ENCODE peak calls at places on chromosomes 2 and 18, in five cellular contexts. One of them, this sample, is unnamed. For H4K20me1, the result is how much of the 10 kb centered on the place peaks cover.

GRCh38 chr18:23182606-23183005 is 47.3 kb downstream of the CABLES1 start:
- DNase-seq in HCT116: no peak
- DNase-seq in SK-N-SH: no peak
- DNase-seq in MM.1S: no peak
- DNase-seq in GM23248: no peak
- DNase-seq in this sample: no peak

GRCh38 chr2:109375656-109376055 is 238.1 kb downstream of the SEPTIN10 start:
- DNase-seq in HCT116: no peak
- DNase-seq in MM.1S: no peak
- DNase-seq in SK-N-SH: no peak
- DNase-seq in GM23248: no peak
- DNase-seq in this sample: no peak

GRCh38 chr2:176281267-176281666 is 12.0 kb downstream of the MTX2 start:
- DNase-seq in GM23248: peak
- DNase-seq in MM.1S: no peak
- DNase-seq in HCT116: no peak
- DNase-seq in SK-N-SH: no peak
- DNase-seq in this sample: no peak

GRCh38 chr2:46601328-46601963 is 122.1 kb downstream of the TMEM247 start:
- DNase-seq in GM23248: peak
- DNase-seq in SK-N-SH: peak
- DNase-seq in MM.1S: peak
- DNase-seq in HCT116: no peak
- DNase-seq in this sample: peak

GRCh38 chr2:133888816-133889215 is 320.6 kb upstream of the NCKAP5 start:
- DNase-seq in GM23248: no peak
- DNase-seq in HCT116: no peak
- DNase-seq in SK-N-SH: no peak
- DNase-seq in MM.1S: no peak
- DNase-seq in this sample: no peak

GRCh38 chr18:21740724-21741510 is at the start of gene MIB1:
- DNase-seq in GM23248: peak
- DNase-seq in SK-N-SH: peak
- DNase-seq in MM.1S: no peak
- DNase-seq in HCT116: peak
- DNase-seq in this sample: peak

GRCh38 chr2:238251986-238252385 is 12.1 kb upstream of the HES6 start:
- DNase-seq in GM23248: no peak
- DNase-seq in SK-N-SH: no peak
- DNase-seq in HCT116: no peak
- DNase-seq in MM.1S: no peak
- DNase-seq in this sample: no peak

GRCh38 chr2:127645395-127646291 is at the start of gene GPR17:
- DNase-seq in SK-N-SH: no peak
- DNase-seq in MM.1S: no peak
- DNase-seq in HCT116: no peak
- DNase-seq in GM23248: no peak
- DNase-seq in this sample: no peak

GRCh38 chr2:30777662-30778505 is 29.4 kb downstream of the CAPN13 start:
- DNase-seq in MM.1S: no peak
- DNase-seq in SK-N-SH: no peak
- DNase-seq in GM23248: no peak
- DNase-seq in HCT116: no peak
- DNase-seq in this sample: no peak

GRCh38 chr2:157192445-157193423 is 64.8 kb upstream of the GALNT5 start:
- DNase-seq in SK-N-SH: no peak
- DNase-seq in GM23248: no peak
- DNase-seq in HCT116: no peak
- DNase-seq in MM.1S: peak
- DNase-seq in this sample: no peak

GRCh38 chr2:174587607-174588006 is 10.0 kb downstream of the WIPF1 start:
- DNase-seq in HCT116: no peak
- DNase-seq in GM23248: peak
- DNase-seq in MM.1S: no peak
- DNase-seq in SK-N-SH: peak
- DNase-seq in this sample: no peak

GRCh38 chr2:9326975-9327374 is 96.4 kb downstream of the ITGB1BP1 start:
- DNase-seq in GM23248: peak
- DNase-seq in SK-N-SH: no peak
- DNase-seq in HCT116: no peak
- DNase-seq in MM.1S: no peak
- DNase-seq in this sample: no peak

GRCh38 chr18:26322892-26323653 is 96.8 kb downstream of the TAF4B start:
- DNase-seq in MM.1S: no peak
- DNase-seq in SK-N-SH: no peak
- DNase-seq in HCT116: no peak
- DNase-seq in GM23248: peak
- DNase-seq in this sample: no peak

GRCh38 chr2:41892486-41892885 is 155.3 kb upstream of the PKDCC start:
- DNase-seq in HCT116: no peak
- DNase-seq in MM.1S: no peak
- DNase-seq in SK-N-SH: no peak
- DNase-seq in GM23248: no peak
- DNase-seq in this sample: no peak

GRCh38 chr2:99485411-99485810 is 4.4 kb downstream of the REV1 start:
- DNase-seq in HCT116: no peak
- DNase-seq in GM23248: no peak
- DNase-seq in MM.1S: no peak
- DNase-seq in SK-N-SH: no peak
- DNase-seq in this sample: no peak

GRCh38 chr2:39865751-39866150 is 86.7 kb upstream of the THUMPD2 start:
- DNase-seq in HCT116: no peak
- DNase-seq in MM.1S: no peak
- DNase-seq in SK-N-SH: no peak
- DNase-seq in GM23248: no peak
- DNase-seq in this sample: no peak

GRCh38 chr2:43405829-43406228 is 179.4 kb upstream of the ZFP36L2 start:
- DNase-seq in SK-N-SH: peak
- DNase-seq in MM.1S: peak
- DNase-seq in HCT116: no peak
- DNase-seq in GM23248: no peak
- DNase-seq in this sample: no peak

GRCh38 chr18:65352183-65352582 is 398.6 kb upstream of the CDH7 start:
- DNase-seq in HCT116: no peak
- DNase-seq in GM23248: no peak
- DNase-seq in MM.1S: no peak
- DNase-seq in SK-N-SH: no peak
- DNase-seq in this sample: no peak

GRCh38 chr2:45432406-45432805 is 178.7 kb downstream of the SRBD1 start:
- DNase-seq in HCT116: no peak
- DNase-seq in GM23248: peak
- DNase-seq in MM.1S: no peak
- DNase-seq in SK-N-SH: no peak
- DNase-seq in this sample: no peak

GRCh38 chr18:5534845-5535244 is 9.0 kb downstream of the EPB41L3 start:
- DNase-seq in SK-N-SH: no peak
- DNase-seq in MM.1S: no peak
- DNase-seq in HCT116: no peak
- DNase-seq in GM23248: no peak
- DNase-seq in this sample: no peak

GRCh38 chr18:21443776-21444464 is 156.6 kb downstream of the ESCO1 start:
- DNase-seq in MM.1S: no peak
- DNase-seq in HCT116: no peak
- DNase-seq in GM23248: no peak
- DNase-seq in SK-N-SH: no peak
- DNase-seq in this sample: no peak

GRCh38 chr18:36532815-36533214 is 235.3 kb downstream of the FHOD3 start:
- DNase-seq in HCT116: no peak
- DNase-seq in SK-N-SH: no peak
- DNase-seq in GM23248: no peak
- DNase-seq in MM.1S: no peak
- DNase-seq in this sample: no peak

GRCh38 chr18:12336887-12337286 is 28.8 kb downstream of the TUBB6 start:
- DNase-seq in HCT116: no peak
- DNase-seq in GM23248: peak
- DNase-seq in SK-N-SH: no peak
- DNase-seq in MM.1S: peak
- DNase-seq in this sample: no peak

GRCh38 chr18:5510109-5510846 is 33.5 kb downstream of the EPB41L3 start:
- DNase-seq in HCT116: no peak
- DNase-seq in GM23248: peak
- DNase-seq in MM.1S: no peak
- DNase-seq in SK-N-SH: no peak
- DNase-seq in this sample: no peak

GRCh38 chr18:13625843-13626543 is 100.4 kb downstream of the FAM210A start:
- DNase-seq in SK-N-SH: no peak
- DNase-seq in MM.1S: no peak
- DNase-seq in HCT116: no peak
- DNase-seq in GM23248: no peak
- DNase-seq in this sample: no peak

GRCh38 chr2:147096671-147097070 is 748.2 kb upstream of the ACVR2A start:
- DNase-seq in GM23248: peak
- DNase-seq in MM.1S: no peak
- DNase-seq in HCT116: no peak
- DNase-seq in SK-N-SH: no peak
- DNase-seq in this sample: no peak

GRCh38 chr2:1676913-1677832 is 67.1 kb downstream of the PXDN start:
- DNase-seq in SK-N-SH: no peak
- DNase-seq in GM23248: no peak
- DNase-seq in HCT116: no peak
- DNase-seq in MM.1S: no peak
- DNase-seq in this sample: no peak

GRCh38 chr2:5164806-5165525 is 527.2 kb upstream of the SOX11 start:
- DNase-seq in MM.1S: no peak
- DNase-seq in SK-N-SH: no peak
- DNase-seq in GM23248: peak
- DNase-seq in HCT116: no peak
- DNase-seq in this sample: no peak

GRCh38 chr2:8517850-8518480 is 163.9 kb upstream of the ID2 start:
- DNase-seq in GM23248: no peak
- DNase-seq in SK-N-SH: no peak
- DNase-seq in MM.1S: no peak
- DNase-seq in HCT116: no peak
- DNase-seq in this sample: no peak

GRCh38 chr2:53498210-53498609 is 269.4 kb upstream of the CHAC2 start:
- DNase-seq in SK-N-SH: no peak
- DNase-seq in MM.1S: no peak
- DNase-seq in HCT116: no peak
- DNase-seq in GM23248: peak
- DNase-seq in this sample: no peak

GRCh38 chr2:237590272-237591020 is at the start of gene RAB17:
- DNase-seq in GM23248: peak
- DNase-seq in SK-N-SH: no peak
- DNase-seq in HCT116: peak
- DNase-seq in MM.1S: no peak
- DNase-seq in this sample: no peak

GRCh38 chr2:218223046-218223445 is 6.1 kb downstream of the ARPC2 start:
- DNase-seq in HCT116: no peak
- DNase-seq in GM23248: peak
- DNase-seq in SK-N-SH: no peak
- DNase-seq in MM.1S: no peak
- DNase-seq in this sample: no peak

GRCh38 chr2:218395826-218396687 is 3.6 kb upstream of the CTDSP1 start:
- DNase-seq in HCT116: peak
- DNase-seq in GM23248: peak
- DNase-seq in MM.1S: peak
- DNase-seq in SK-N-SH: peak
- DNase-seq in this sample: peak

DNA sequence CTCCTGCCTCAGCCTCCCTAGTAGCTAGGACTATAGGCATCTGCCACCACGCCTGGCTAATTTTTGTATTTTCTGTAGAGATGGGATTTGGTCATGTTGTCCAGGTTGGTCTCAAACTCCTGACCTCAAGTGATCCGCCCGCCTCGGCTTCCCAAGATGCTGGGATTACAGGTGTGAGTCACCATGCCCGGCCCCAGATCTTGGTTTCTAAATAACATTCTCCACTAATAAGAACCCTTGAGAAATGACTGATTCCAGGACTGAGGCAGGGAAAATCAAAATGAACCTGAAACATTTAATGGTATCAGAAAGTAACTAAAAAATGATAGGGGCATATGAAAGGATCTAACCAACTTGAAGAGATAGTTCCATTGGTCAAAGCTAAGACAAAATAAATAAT is 34.0 kb downstream of the BMPR2 start:
- DNase-seq in GM23248: no peak
- DNase-seq in HCT116: no peak
- DNase-seq in MM.1S: no peak
- DNase-seq in SK-N-SH: no peak
- DNase-seq in this sample: no peak
- H3K4me3 ChIP-seq in GM23248: no peak
- H3K4me3 ChIP-seq in HCT116: no peak
- H3K4me3 ChIP-seq in MM.1S: no peak
- H3K4me3 ChIP-seq in SK-N-SH: no peak
- H3K4me3 ChIP-seq in this sample: no peak

GRCh38 chr18:74638210-74638609 is 40.5 kb downstream of the ZNF407 start:
- DNase-seq in MM.1S: no peak
- DNase-seq in SK-N-SH: no peak
- DNase-seq in GM23248: no peak
- DNase-seq in HCT116: no peak
- DNase-seq in this sample: no peak
- H4K20me1 ChIP-seq in MM.1S: under half
- H4K20me1 ChIP-seq in SK-N-SH: under half
- H4K20me1 ChIP-seq in GM23248: under half
- H4K20me1 ChIP-seq in HCT116: under half
- H4K20me1 ChIP-seq in this sample: under half

GRCh38 chr2:120740765-120741513 is 5.3 kb downstream of the GLI2 start:
- DNase-seq in SK-N-SH: peak
- DNase-seq in MM.1S: no peak
- DNase-seq in GM23248: no peak
- DNase-seq in HCT116: no peak
- DNase-seq in this sample: no peak
- H3K4me3 ChIP-seq in SK-N-SH: no peak
- H3K4me3 ChIP-seq in MM.1S: no peak
- H3K4me3 ChIP-seq in GM23248: peak
- H3K4me3 ChIP-seq in HCT116: peak
- H3K4me3 ChIP-seq in this sample: no peak

GRCh38 chr2:189534854-189535253 is 45.7 kb downstream of the SLC40A1 start:
- DNase-seq in MM.1S: no peak
- DNase-seq in GM23248: peak
- DNase-seq in SK-N-SH: no peak
- DNase-seq in HCT116: no peak
- DNase-seq in this sample: no peak

GRCh38 chr2:189533274-189534035 is 47.1 kb downstream of the SLC40A1 start:
- DNase-seq in MM.1S: no peak
- DNase-seq in SK-N-SH: no peak
- DNase-seq in GM23248: peak
- DNase-seq in HCT116: no peak
- DNase-seq in this sample: no peak

GRCh38 chr2:189538402-189538801 is 42.2 kb downstream of the SLC40A1 start:
- DNase-seq in GM23248: no peak
- DNase-seq in MM.1S: no peak
- DNase-seq in HCT116: no peak
- DNase-seq in SK-N-SH: no peak
- DNase-seq in this sample: no peak

GRCh38 chr2:189535433-189535832 is 45.2 kb downstream of the SLC40A1 start:
- DNase-seq in GM23248: peak
- DNase-seq in MM.1S: no peak
- DNase-seq in HCT116: no peak
- DNase-seq in SK-N-SH: no peak
- DNase-seq in this sample: no peak

DNA sequence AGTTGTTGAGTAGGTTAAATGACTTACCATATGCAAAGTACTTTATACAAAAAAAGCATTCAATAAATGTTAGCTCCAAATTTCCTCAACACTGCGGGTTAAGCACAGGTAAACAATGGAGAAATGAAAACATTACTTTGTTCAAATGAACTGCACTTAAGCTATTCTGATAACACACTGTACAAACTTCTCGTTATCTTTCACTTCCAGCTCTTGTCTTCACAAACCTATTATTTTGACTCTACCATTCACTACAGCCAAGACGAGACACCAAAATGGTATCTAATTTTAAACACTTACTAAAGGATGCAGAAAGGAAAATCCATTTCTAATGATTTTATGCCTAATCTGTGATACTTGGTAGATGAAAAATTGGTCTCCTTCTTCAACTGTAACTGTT is 43.8 kb downstream of the SLC40A1 start:
- DNase-seq in GM23248: no peak
- DNase-seq in SK-N-SH: no peak
- DNase-seq in MM.1S: no peak
- DNase-seq in HCT116: no peak
- DNase-seq in this sample: no peak
- H4K20me1 ChIP-seq in GM23248: under half
- H4K20me1 ChIP-seq in SK-N-SH: under half
- H4K20me1 ChIP-seq in MM.1S: under half
- H4K20me1 ChIP-seq in HCT116: under half
- H4K20me1 ChIP-seq in this sample: under half

This sample was measured in OCI-LY7.